ENCODE peak calls at places on chromosome 21, in six cellular contexts. H is progenitor cell of endocrine pancreas; B is neuronal stem cell; Z is HL-60; I is pulmonary artery endothelial cell; D is activated CD8-positive, alpha-beta memory T cell treated with anti-CD3 and anti-CD28 coated beads, Interleukin-2, amount 50 U/mL, for 4 hours. N is an unnamed sample.

GRCh38 chr21:41671859-41672542 is 94.9 kb downstream of the RIPK4 start:
- DNase-seq in H (no peak), B (no peak), Z (no peak), I (no peak), D (no peak), N (no peak)

GRCh38 chr21:36889401-36889800 is 77.1 kb downstream of the HLCS start:
- DNase-seq in H (no peak), B (no peak), Z (no peak), I (no peak), D (no peak), N (no peak)

GRCh38 chr21:33647560-33647959 is 5.3 kb downstream of the ITSN1 start:
- DNase-seq in H (no peak), B (no peak), Z (no peak), I (no peak), D (no peak), N (no peak)

GRCh38 chr21:35050348-35051286 is 1.5 kb upstream of the RUNX1 start:
- DNase-seq in H (no peak), B (no peak), Z (peak; percentile 29), I (no peak), D (no peak), N (no peak)

GRCh38 chr21:25691931-25692330 is 42.8 kb downstream of the ATP5PF start:
- DNase-seq in H (no peak), B (no peak), Z (no peak), I (no peak), D (no peak), N (no peak)

GRCh38 chr21:33894736-33895288 is 20.8 kb downstream of the ATP5PO start:
- DNase-seq in H (peak; percentile 60), B (peak; percentile 67), Z (peak; percentile 57), I (peak; percentile 75), D (peak; percentile 73), N (peak; percentile 91)

GRCh38 chr21:37145635-37146111 is 72.6 kb downstream of the TTC3 start:
- DNase-seq in H (no peak), B (no peak), Z (no peak), I (no peak), D (no peak), N (no peak)

GRCh38 chr21:16250282-16250681 is 520.5 kb downstream of the USP25 start:
- DNase-seq in H (no peak), B (no peak), Z (no peak), I (no peak), D (no peak), N (no peak)

GRCh38 chr21:32186843-32187242 is 92.0 kb downstream of the MIS18A start:
- DNase-seq in H (no peak), B (no peak), Z (no peak), I (no peak), D (no peak), N (peak; percentile 44)

GRCh38 chr21:42732033-42732410 is 78.6 kb downstream of the PDE9A start:
- DNase-seq in H (no peak), B (no peak), Z (no peak), I (no peak), D (no peak), N (no peak)

GRCh38 chr21:45408811-45409261 is 3.9 kb downstream of the COL18A1 start:
- DNase-seq in H (no peak), B (no peak), Z (no peak), I (no peak), D (no peak), N (no peak)

GRCh38 chr21:28193189-28193588 is 799.5 kb downstream of the LTN1 start:
- DNase-seq in H (no peak), B (no peak), Z (no peak), I (no peak), D (no peak), N (no peak)

GRCh38 chr21:37478821-37479220 is 112.2 kb downstream of the DYRK1A start:
- DNase-seq in H (no peak), B (no peak), Z (no peak), I (no peak), D (no peak), N (no peak)

GRCh38 chr21:38769253-38769780 is 36.4 kb upstream of the ETS2 start:
- DNase-seq in H (no peak), B (no peak), Z (no peak), I (no peak), D (no peak), N (no peak)

GRCh38 chr21:25421327-25422028 is 185.8 kb downstream of the MRPL39 start:
- DNase-seq in H (no peak), B (peak; percentile 20), Z (peak; percentile 6), I (peak; percentile 5), D (peak; percentile 45), N (peak; percentile 55)

GRCh38 chr21:17523007-17523451 is 10.2 kb downstream of the CXADR start:
- DNase-seq in H (no peak), B (no peak), Z (no peak), I (no peak), D (no peak), N (no peak)

GRCh38 chr21:44893278-44893556 is 19.7 kb upstream of the PTTG1IP start:
- DNase-seq in H (no peak), B (no peak), Z (no peak), I (no peak), D (no peak), N (no peak)

GRCh38 chr21:42678118-42678430 is 24.7 kb downstream of the PDE9A start:
- DNase-seq in H (no peak), B (no peak), Z (no peak), I (no peak), D (no peak), N (no peak)

GRCh38 chr21:37006521-37007291 is at the start of gene RIPPLY3:
- DNase-seq in H (peak; percentile 28), B (no peak), Z (no peak), I (no peak), D (no peak), N (no peak)

GRCh38 chr21:42038393-42038792 is 28.2 kb upstream of the ZBTB21 start:
- DNase-seq in H (no peak), B (no peak), Z (no peak), I (no peak), D (no peak), N (no peak)

GRCh38 chr21:36701912-36702621 is 3.2 kb downstream of the SIM2 start:
- DNase-seq in H (no peak), B (no peak), Z (no peak), I (no peak), D (no peak), N (no peak)

GRCh38 chr21:35478096-35479080 is 429.3 kb upstream of the RUNX1 start:
- DNase-seq in H (no peak), B (no peak), Z (no peak), I (no peak), D (no peak), N (no peak)

GRCh38 chr21:33133912-33134311 is 64.0 kb downstream of the OLIG1 start:
- DNase-seq in H (no peak), B (no peak), Z (no peak), I (no peak), D (no peak), N (no peak)

GRCh38 chr21:32046191-32046590 is 173.4 kb downstream of the HUNK start:
- DNase-seq in H (no peak), B (no peak), Z (no peak), I (no peak), D (no peak), N (no peak)

GRCh38 chr21:34642211-34643075 is 26.4 kb upstream of the CLIC6 start:
- DNase-seq in H (no peak), B (no peak), Z (no peak), I (no peak), D (no peak), N (no peak)

GRCh38 chr21:39971961-39972360 is 104.7 kb downstream of the PCP4 start:
- DNase-seq in H (no peak), B (no peak), Z (no peak), I (no peak), D (no peak), N (no peak)

GRCh38 chr21:28442624-28443023 is 550.1 kb downstream of the LTN1 start:
- DNase-seq in H (no peak), B (no peak), Z (no peak), I (no peak), D (no peak), N (no peak)

GRCh38 chr21:44090332-44090731 is 16.9 kb upstream of the PWP2 start:
- DNase-seq in H (no peak), B (no peak), Z (no peak), I (no peak), D (no peak), N (no peak)

GRCh38 chr21:16608209-16608830 is 878.5 kb downstream of the USP25 start:
- DNase-seq in H (no peak), B (no peak), Z (no peak), I (no peak), D (no peak), N (no peak)

GRCh38 chr21:43917515-43918384 is 52.7 kb downstream of the AGPAT3 start:
- DNase-seq in H (no peak), B (no peak), Z (no peak), I (no peak), D (peak; percentile 33), N (no peak)

GRCh38 chr21:14545906-14546480 is at the start of gene SAMSN1:
- DNase-seq in H (no peak), B (no peak), Z (no peak), I (peak; percentile 32), D (peak; percentile 48), N (no peak)

GRCh38 chr21:34688145-34688544 is 19.4 kb downstream of the CLIC6 start:
- DNase-seq in H (no peak), B (no peak), Z (no peak), I (no peak), D (no peak), N (no peak)

GRCh38 chr21:25881524-25882376 is 147.0 kb downstream of the GABPA start:
- DNase-seq in H (peak; percentile 22), B (peak; percentile 45), Z (no peak), I (no peak), D (peak; percentile 54), N (peak; percentile 41)

GRCh38 chr21:25657140-25657539 is 18.1 kb downstream of the JAM2 start:
- DNase-seq in H (no peak), B (no peak), Z (no peak), I (no peak), D (no peak), N (no peak)

N was measured in HAP-1.